ENCODE peak calls at places on chromosomes 16 and 17, in six cellular contexts. P, J, B, C, W and H are unnamed samples.

GRCh38 chr17:62627219-62627903 is at the start of gene MRC2:
- DNase-seq in B (no peak), C (no peak), W (peak), P (peak), J (no peak), H (peak)

GRCh38 chr17:16052486-16052885 is 52.9 kb downstream of the TTC19 start:
- DNase-seq in P (no peak), C (no peak), B (no peak), J (no peak), W (no peak), H (no peak)

GRCh38 chr17:10471853-10472252 is 2.5 kb upstream of the MYH4 start:
- DNase-seq in J (no peak), C (no peak), P (no peak), W (no peak), B (no peak), H (no peak)

GRCh38 chr17:63699638-63700527 is at the start of gene LIMD2:
- DNase-seq in B (peak), W (peak), C (no peak), P (no peak), J (peak), H (peak)

GRCh38 chr17:50570516-50570915 is 10.0 kb downstream of the CACNA1G start:
- DNase-seq in P (no peak), W (no peak), J (no peak), C (no peak), B (no peak), H (no peak)

GRCh38 chr16:56094231-56094630 is 97.1 kb upstream of the GNAO1 start:
- DNase-seq in C (no peak), J (no peak), W (no peak), B (no peak), P (no peak), H (no peak)

GRCh38 chr16:80577485-80578280 is 36.9 kb downstream of the DYNLRB2 start:
- DNase-seq in C (no peak), J (no peak), P (no peak), W (no peak), B (no peak), H (no peak)

GRCh38 chr17:76408037-76408849 is 23.8 kb downstream of the SPHK1 start:
- DNase-seq in W (peak), B (peak), J (no peak), C (no peak), P (no peak), H (peak)

GRCh38 chr16:22123759-22124490 is 31.6 kb downstream of the VWA3A start:
- DNase-seq in C (no peak), P (no peak), J (no peak), W (no peak), B (no peak), H (no peak)

GRCh38 chr17:41474863-41475262 is 6.1 kb downstream of the KRT35 start:
- DNase-seq in P (peak), W (no peak), B (no peak), C (no peak), J (no peak), H (no peak)

GRCh38 chr16:80716564-80717139 is 87.7 kb downstream of the CDYL2 start:
- DNase-seq in B (no peak), P (no peak), J (no peak), C (no peak), W (no peak), H (no peak)